ENCODE peak calls at places on chromosomes 3 and 15, in nine cellular contexts. P is testis, J is breast epithelium, G is right lobe of liver, Z is body of pancreas, U is sigmoid colon, Y is esophagus squamous epithelium, M is IMR-90, V is heart left ventricle. A is an unnamed sample.

GRCh38 chr15:60893886-60894285 is 335.2 kb downstream of the RORA start:
- DNase-seq in P (peak; percentile 51), J (no peak), G (no peak), Z (no peak), U (no peak), Y (no peak), M (no peak), V (no peak), A (no peak)

GRCh38 chr15:63133786-63134185 is 12.1 kb downstream of the LACTB start:
- DNase-seq in P (no peak), J (no peak), G (no peak), Z (no peak), U (no peak), Y (no peak), M (peak; percentile 75), V (no peak), A (no peak)

GRCh38 chr3:17800232-17800631 is 57.8 kb upstream of the TBC1D5 start:
- DNase-seq in P (no peak), J (no peak), G (no peak), Z (no peak), U (no peak), Y (no peak), M (no peak), V (no peak), A (no peak)

GRCh38 chr3:123739754-123740153 is 144.4 kb downstream of the MYLK start:
- DNase-seq in P (no peak), J (no peak), G (no peak), Z (no peak), U (no peak), Y (no peak), M (peak; percentile 93), V (no peak), A (no peak)

GRCh38 chr15:51775967-51776816 is 24.8 kb downstream of the TMOD2 start:
- DNase-seq in P (peak; percentile 57), J (no peak), G (no peak), Z (peak; percentile 59), U (no peak), Y (no peak), M (peak; percentile 55), V (peak; percentile 44), A (peak; percentile 68)

GRCh38 chr15:48641416-48641815 is 4.1 kb downstream of the FBN1 start:
- DNase-seq in P (peak; percentile 36), J (no peak), G (no peak), Z (no peak), U (no peak), Y (no peak), M (peak; percentile 47), V (no peak), A (peak; percentile 12)

GRCh38 chr3:126367316-126367805 is 10.2 kb upstream of the KLF15 start:
- DNase-seq in P (no peak), J (no peak), G (peak; percentile 88), Z (peak; percentile 68), U (peak; percentile 18), Y (no peak), M (no peak), V (no peak), A (no peak)

GRCh38 chr3:52834871-52835501 is at the start of gene MUSTN1:
- DNase-seq in P (peak; percentile 29), J (no peak), G (peak; percentile 75), Z (no peak), U (peak; percentile 85), Y (no peak), M (peak; percentile 41), V (peak; percentile 57), A (peak; percentile 17)

GRCh38 chr15:51077565-51078153 is 17.0 kb downstream of the TNFAIP8L3 start:
- DNase-seq in P (peak; percentile 84), J (no peak), G (peak; percentile 79), Z (peak; percentile 74), U (peak; percentile 84), Y (no peak), M (no peak), V (peak; percentile 70), A (peak; percentile 93)

GRCh38 chr3:151198849-151199248 is 4.2 kb downstream of the GPR171 start:
- DNase-seq in P (no peak), J (no peak), G (no peak), Z (no peak), U (no peak), Y (no peak), M (no peak), V (no peak), A (no peak)

GRCh38 chr3:123194552-123194951 is 7.2 kb upstream of the SEC22A start:
- DNase-seq in P (peak; percentile 20), J (no peak), G (no peak), Z (no peak), U (no peak), Y (no peak), M (peak; percentile 19), V (no peak), A (no peak)

DNA sequence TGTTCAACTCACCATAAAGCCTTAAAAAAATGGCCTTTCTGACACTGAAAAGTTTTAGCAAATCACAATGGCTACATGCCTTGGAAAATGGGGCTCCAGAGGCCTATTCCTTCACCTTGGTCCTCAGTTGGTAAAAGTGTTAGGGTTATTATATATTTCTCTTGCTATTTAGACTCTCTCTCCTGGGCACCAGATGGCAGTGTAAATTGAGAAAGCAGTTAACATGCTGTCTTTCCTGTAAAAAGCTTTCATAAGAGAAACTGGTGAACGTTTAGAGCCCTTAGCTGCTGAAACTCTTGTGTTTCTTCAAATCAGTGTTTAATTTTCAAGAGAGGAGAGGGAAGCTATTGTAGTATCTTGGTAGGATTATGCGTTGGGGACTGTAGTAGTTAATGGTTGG is 89.9 kb downstream of the LRTM1 start:
- DNase-seq in P (no peak), J (no peak), G (no peak), Z (no peak), U (no peak), Y (no peak), M (peak; percentile 41), V (no peak), A (peak; percentile 28)
- TF ChIP-seq CTCF in P (no peak), J (no peak), G (peak; percentile 7), Z (no peak), U (no peak), Y (peak; percentile 19), M (peak; percentile 48), V (no peak), A (peak; percentile 31)

GRCh38 chr15:74008901-74009300 is 14.4 kb downstream of the PML start:
- DNase-seq in P (no peak), J (no peak), G (no peak), Z (no peak), U (no peak), Y (no peak), M (no peak), V (no peak), A (no peak)

GRCh38 chr15:74011610-74012009 is 17.1 kb downstream of the PML start:
- DNase-seq in P (peak; percentile 58), J (no peak), G (peak; percentile 81), Z (peak; percentile 34), U (peak; percentile 84), Y (no peak), M (peak; percentile 46), V (peak; percentile 75), A (no peak)

GRCh38 chr15:74013374-74013893 is 18.9 kb downstream of the PML start:
- DNase-seq in P (no peak), J (no peak), G (no peak), Z (no peak), U (no peak), Y (no peak), M (no peak), V (no peak), A (no peak)

GRCh38 chr15:74007820-74008371 is 13.4 kb downstream of the PML start:
- DNase-seq in P (no peak), J (no peak), G (no peak), Z (no peak), U (no peak), Y (no peak), M (no peak), V (no peak), A (no peak)

DNA sequence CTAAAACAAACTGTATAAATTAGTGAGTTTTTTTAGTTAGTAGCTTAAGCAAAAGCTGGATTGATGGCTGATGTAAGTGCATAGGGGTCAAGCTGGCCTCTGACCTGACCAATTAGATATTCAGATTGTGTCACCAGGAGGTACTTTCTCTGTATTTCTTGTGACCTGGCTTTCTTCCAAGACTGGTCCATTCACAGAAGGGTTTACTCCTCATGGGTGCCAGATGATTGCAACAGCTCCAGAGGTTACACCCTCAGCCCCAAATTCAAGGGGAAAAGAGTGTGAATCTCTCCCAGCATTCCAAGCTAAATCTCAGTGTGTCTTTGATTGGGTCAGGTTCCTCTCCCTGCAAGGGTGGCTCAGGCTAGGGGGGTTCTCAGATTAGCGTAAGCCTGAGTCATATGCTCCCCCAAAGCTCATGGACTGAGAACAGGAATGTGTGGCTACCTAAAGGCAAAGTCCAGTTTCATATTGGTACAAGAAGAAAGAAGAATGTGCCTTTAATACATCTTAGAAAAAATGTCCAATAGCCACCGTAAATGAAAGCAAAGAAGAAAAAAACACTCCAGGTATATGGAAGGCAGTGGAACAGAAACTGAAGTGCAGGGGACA is 16.5 kb downstream of the PML start:
- DNase-seq in P (no peak), J (no peak), G (no peak), Z (no peak), U (no peak), Y (no peak), M (no peak), V (no peak), A (no peak)
- H3K4me3 ChIP-seq in P (no peak overlapping the region), J (no peak overlapping the region), G (peak overlapping the region; percentile 10), Z (no peak overlapping the region), U (no peak overlapping the region), Y (no peak overlapping the region), M (no peak overlapping the region), V (no peak overlapping the region), A (no peak overlapping the region)

GRCh38 chr3:196064006-196064405 is 17.9 kb downstream of the TFRC start:
- DNase-seq in P (no peak), J (no peak), G (no peak), Z (no peak), U (no peak), Y (no peak), M (peak; percentile 22), V (no peak), A (no peak)
- TF ChIP-seq POLR2A in P (no peak), J (no peak), G (no peak), Z (no peak), U (no peak), Y (no peak), M (no peak), V (no peak), A (no peak)

GRCh38 chr15:92226020-92226612 is 167.6 kb upstream of the ST8SIA2 start:
- DNase-seq in P (peak; percentile 16), J (no peak), G (no peak), Z (no peak), U (no peak), Y (no peak), M (no peak), V (no peak), A (peak; percentile 25)
- TF ChIP-seq CTCF in P (no peak), J (peak; percentile 28), G (peak; percentile 72), Z (peak; percentile 56), U (no peak), Y (peak; percentile 36), M (peak; percentile 14), V (peak; percentile 35), A (peak; percentile 55)